ENCODE peak calls at places on chromosomes 13 and 19, in six cellular contexts. T, J, A, C, G and F are unnamed samples.
A peak's percentile ranks its signal among the peaks of the same experiment; 100 is the strongest.

GRCh38 chr19:4119763-4120162 is 4.2 kb downstream of the MAP2K2 start:
- DNase-seq in T (no peak), J (no peak), A (no peak), C (no peak), G (no peak), F (no peak)

GRCh38 chr19:55528030-55528801 is 8.7 kb downstream of the SBK2 start:
- DNase-seq in T (no peak), J (no peak), A (no peak), C (no peak), G (no peak), F (no peak)

GRCh38 chr13:36685912-36686311 is 12.1 kb downstream of the SERTM1 start:
- DNase-seq in T (no peak), J (no peak), A (no peak), C (no peak), G (no peak), F (no peak)

GRCh38 chr13:51416107-51416506 is 36.7 kb downstream of the INTS6 start:
- DNase-seq in T (no peak), J (no peak), A (no peak), C (no peak), G (no peak), F (no peak)

GRCh38 chr13:44818428-44818827 is 170.8 kb downstream of the NUFIP1 start:
- DNase-seq in T (no peak), J (no peak), A (no peak), C (no peak), G (no peak), F (no peak)

GRCh38 chr13:23445794-23446193 is 12.3 kb upstream of the SACS start:
- DNase-seq in T (no peak), J (no peak), A (no peak), C (no peak), G (no peak), F (no peak)

GRCh38 chr19:9901020-9901419 is 35.3 kb downstream of the OLFM2 start:
- DNase-seq in T (no peak), J (no peak), A (no peak), C (no peak), G (no peak), F (no peak)

GRCh38 chr13:34543836-34544235 is 398.2 kb upstream of the NBEA start:
- DNase-seq in T (no peak), J (no peak), A (no peak), C (no peak), G (no peak), F (no peak)

GRCh38 chr19:41431426-41432386 is 4.5 kb upstream of the B3GNT8 start:
- DNase-seq in T (peak; percentile 63), J (no peak), A (no peak), C (no peak), G (no peak), F (peak; percentile 91)

GRCh38 chr13:88000239-88000638 is 329.1 kb downstream of the SLITRK5 start:
- DNase-seq in T (no peak), J (no peak), A (no peak), C (no peak), G (no peak), F (no peak)

GRCh38 chr19:16951529-16951928 is 62.7 kb downstream of the F2RL3 start:
- DNase-seq in T (no peak), J (no peak), A (no peak), C (no peak), G (no peak), F (no peak)

GRCh38 chr19:33376423-33376822 is 2.9 kb downstream of the CEBPG start:
- DNase-seq in T (peak; percentile 92), J (no peak), A (peak; percentile 84), C (no peak), G (no peak), F (no peak)

GRCh38 chr13:45737571-45738002 is 35.5 kb downstream of the CBY2 start:
- DNase-seq in T (no peak), J (no peak), A (no peak), C (no peak), G (no peak), F (no peak)

GRCh38 chr19:13181747-13182388 is 31.7 kb downstream of the IER2 start:
- DNase-seq in T (peak; percentile 79), J (peak; percentile 82), A (peak; percentile 68), C (no peak), G (no peak), F (peak; percentile 88)

GRCh38 chr13:83215627-83216026 is 666.6 kb downstream of the SLITRK1 start:
- DNase-seq in T (no peak), J (no peak), A (no peak), C (no peak), G (no peak), F (no peak)

GRCh38 chr19:13099073-13099999 is 3.3 kb downstream of the LYL1 start:
- DNase-seq in T (peak; percentile 86), J (peak; percentile 98), A (peak; percentile 70), C (peak; percentile 71), G (no peak), F (peak; percentile 94)

GRCh38 chr13:102724923-102725322 is 30.1 kb upstream of the METTL21C start:
- DNase-seq in T (no peak), J (no peak), A (no peak), C (no peak), G (no peak), F (no peak)

GRCh38 chr13:83549671-83550070 is 332.6 kb downstream of the SLITRK1 start:
- DNase-seq in T (no peak), J (no peak), A (no peak), C (no peak), G (no peak), F (no peak)

GRCh38 chr19:3272532-3272931 is 48.1 kb downstream of the CELF5 start:
- DNase-seq in T (no peak), J (no peak), A (no peak), C (no peak), G (no peak), F (no peak)

GRCh38 chr19:37583340-37583739 is 11.3 kb downstream of the ZNF571 start:
- DNase-seq in T (no peak), J (no peak), A (no peak), C (no peak), G (no peak), F (no peak)

GRCh38 chr19:9667898-9668297 is 7.0 kb downstream of the ZNF562 start:
- DNase-seq in T (no peak), J (no peak), A (no peak), C (no peak), G (no peak), F (no peak)

GRCh38 chr13:74258951-74259350 is 124.7 kb upstream of the KLF12 start:
- DNase-seq in T (no peak), J (no peak), A (no peak), C (no peak), G (no peak), F (no peak)

GRCh38 chr19:15776991-15777787 is 10.3 kb upstream of the OR10H5 start:
- DNase-seq in T (no peak), J (no peak), A (no peak), C (no peak), G (no peak), F (no peak)

GRCh38 chr13:40352385-40352778 is 314.1 kb downstream of the FOXO1 start:
- DNase-seq in T (peak; percentile 66), J (no peak), A (peak; percentile 51), C (no peak), G (no peak), F (no peak)